ENCODE peak calls at places on chromosomes 5 and 9, in seven cellular contexts. R, A, E, W, S, L and J are unnamed samples.

GRCh38 chr9:93053781-93054331 is 4.6 kb upstream of the SUSD3 start:
- DNase-seq in E (no peak), L (no peak), W (no peak), A (no peak), R (no peak), S (no peak), J (no peak)

GRCh38 chr9:115004535-115004934 is 74.1 kb upstream of the TNFSF8 start:
- DNase-seq in E (peak), A (peak), L (no peak), S (no peak), W (no peak), R (no peak), J (no peak)

GRCh38 chr5:77133061-77133758 is 46.1 kb upstream of the ZBED3 start:
- DNase-seq in R (no peak), W (peak), A (peak), S (peak), L (peak), E (peak), J (peak)

GRCh38 chr9:134306583-134307222 is 19.6 kb upstream of the RXRA start:
- DNase-seq in L (no peak), R (no peak), A (no peak), W (no peak), S (no peak), E (no peak), J (no peak)

GRCh38 chr9:111843971-111844370 is 49.2 kb upstream of the SHOC1 start:
- DNase-seq in S (no peak), W (no peak), E (no peak), A (no peak), R (no peak), L (no peak), J (no peak)

GRCh38 chr5:36269479-36269878 is 27.8 kb upstream of the NADK2 start:
- DNase-seq in S (no peak), A (no peak), E (no peak), R (no peak), L (no peak), W (no peak), J (no peak)

GRCh38 chr9:75950983-75951382 is 60.5 kb downstream of the PCSK5 start:
- DNase-seq in E (no peak), A (no peak), S (no peak), W (no peak), L (peak), R (peak), J (no peak)

GRCh38 chr5:81639556-81639955 is 111.3 kb downstream of the SSBP2 start:
- DNase-seq in L (no peak), A (peak), E (no peak), R (no peak), W (no peak), S (no peak), J (no peak)

GRCh38 chr5:102856374-102856748 is 101.3 kb downstream of the PAM start:
- DNase-seq in R (no peak), S (no peak), A (peak), L (no peak), W (peak), E (peak), J (no peak)

GRCh38 chr9:92952861-92953620 is 5.7 kb downstream of the FGD3 start:
- DNase-seq in E (peak), R (no peak), W (no peak), A (peak), S (no peak), L (no peak), J (no peak)

GRCh38 chr5:132263548-132264261 is 6.2 kb downstream of the PDLIM4 start:
- DNase-seq in W (peak), R (peak), A (peak), S (peak), L (no peak), E (peak), J (no peak)

GRCh38 chr9:90921104-90921503 is 119.5 kb downstream of the SYK start:
- DNase-seq in L (peak), S (peak), E (no peak), R (no peak), A (no peak), W (no peak), J (peak)

GRCh38 chr5:170306381-170306790 is 8.8 kb upstream of the LCP2 start:
- DNase-seq in S (no peak), A (peak), R (no peak), E (peak), L (peak), W (peak), J (no peak)

GRCh38 chr5:76084496-76085285 is 1.5 kb downstream of the SV2C start:
- DNase-seq in E (no peak), W (no peak), A (peak), L (peak), R (no peak), S (no peak), J (no peak)

GRCh38 chr5:73417307-73418035 is 31.1 kb downstream of the FOXD1 start:
- DNase-seq in R (no peak), W (no peak), E (no peak), L (no peak), S (no peak), A (peak), J (no peak)

GRCh38 chr9:128162215-128163026 is 2.4 kb downstream of the BBLN start:
- DNase-seq in A (peak), W (no peak), R (no peak), L (no peak), S (no peak), E (peak), J (no peak)

GRCh38 chr5:160852049-160852448 is at the start of gene ATP10B:
- DNase-seq in A (no peak), E (no peak), L (no peak), R (no peak), W (no peak), S (no peak), J (no peak)

GRCh38 chr5:98209418-98209817 is 564.0 kb upstream of the RGMB start:
- DNase-seq in A (no peak), W (no peak), E (no peak), S (no peak), L (no peak), R (no peak), J (no peak)
- H3K4me3 ChIP-seq in A (no peak), W (no peak), E (no peak), S (no peak), L (no peak), R (no peak), J (no peak)

GRCh38 chr9:123359546-123359945 is 3.5 kb downstream of the CRB2 start:
- DNase-seq in A (no peak), S (no peak), R (no peak), E (no peak), L (no peak), W (no peak), J (peak)

GRCh38 chr9:123361731-123362560 is 5.9 kb downstream of the CRB2 start:
- DNase-seq in A (no peak), W (no peak), E (no peak), R (no peak), L (no peak), S (no peak), J (no peak)

GRCh38 chr9:123360161-123361085 is 4.4 kb downstream of the CRB2 start:
- DNase-seq in S (peak), R (peak), E (no peak), L (peak), A (no peak), W (peak), J (no peak)

GRCh38 chr9:123362856-123363255 is 6.9 kb downstream of the CRB2 start:
- DNase-seq in R (no peak), S (no peak), A (no peak), W (no peak), E (no peak), L (no peak), J (no peak)

GRCh38 chr9:123361086-123361730 is 5.2 kb downstream of the CRB2 start:
- DNase-seq in L (no peak), W (no peak), E (no peak), A (no peak), R (no peak), S (no peak), J (no peak)
- H3K4me3 ChIP-seq in L (no peak), W (no peak), E (no peak), A (no peak), R (no peak), S (no peak), J (no peak)

GRCh38 chr9:16813838-16814237 is 56.6 kb downstream of the BNC2 start:
- DNase-seq in L (no peak), S (no peak), E (no peak), W (peak), A (no peak), R (no peak), J (no peak)
- H3K4me3 ChIP-seq in L (no peak), S (no peak), E (no peak), W (no peak), A (no peak), R (no peak), J (no peak)

GRCh38 chr5:1109542-1110259 is 2.2 kb downstream of the SLC12A7 start:
- DNase-seq in R (no peak), E (no peak), L (no peak), S (no peak), W (no peak), A (no peak), J (no peak)
- H3K4me3 ChIP-seq in R (no peak), E (no peak), L (no peak), S (no peak), W (no peak), A (no peak), J (peak)

DNA sequence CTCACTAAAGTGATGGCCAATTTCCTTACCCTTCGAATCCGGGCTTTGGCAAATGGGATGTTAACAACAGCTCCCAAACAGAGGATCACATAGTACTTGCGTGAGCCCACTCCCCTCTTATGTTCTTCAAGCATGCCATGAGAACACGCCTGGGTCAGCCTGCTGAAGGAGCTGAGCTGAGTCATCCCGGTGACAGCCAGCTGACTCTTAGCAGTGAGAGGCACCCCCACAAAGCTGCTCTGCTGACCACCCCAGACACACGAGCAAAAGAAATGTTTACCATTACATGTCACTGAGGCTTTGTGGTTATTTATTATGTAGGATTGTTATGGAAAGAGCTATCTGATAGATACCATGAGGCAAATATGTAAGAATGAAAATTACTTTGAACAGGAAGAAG is 69.1 kb upstream of the LHFPL2 start:
- DNase-seq in S (no peak), W (peak), R (no peak), E (peak), L (peak), A (peak), J (no peak)
- H3K4me3 ChIP-seq in S (no peak), W (no peak), R (no peak), E (no peak), L (no peak), A (no peak), J (no peak)

DNA sequence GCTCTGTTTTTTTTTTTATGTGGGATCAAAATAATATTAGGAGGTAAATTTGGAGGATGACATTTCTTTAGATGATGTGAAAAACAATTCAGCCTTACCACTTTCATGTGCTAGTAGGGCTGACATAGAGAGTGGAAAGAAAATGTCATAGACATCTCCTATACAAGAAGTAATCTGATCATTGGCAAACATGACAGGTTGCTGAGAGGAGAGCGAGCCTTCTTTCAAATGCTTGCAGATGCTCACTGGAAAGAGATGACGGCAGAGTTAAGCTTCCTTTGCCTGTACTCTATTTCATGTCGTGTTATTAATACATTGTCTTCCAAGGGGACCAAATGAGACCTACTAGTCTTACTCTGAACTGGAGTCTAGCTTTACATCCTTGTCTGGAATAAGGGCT is 160.1 kb upstream of the DAP start:
- DNase-seq in S (no peak), W (no peak), R (no peak), E (no peak), L (no peak), A (no peak), J (no peak)
- H3K4me3 ChIP-seq in S (no peak), W (no peak), R (no peak), E (no peak), L (no peak), A (no peak), J (no peak)

GRCh38 chr5:39761199-39761580 is 336.4 kb upstream of the DAB2 start:
- DNase-seq in S (no peak), L (no peak), R (no peak), E (no peak), W (no peak), A (no peak), J (no peak)
- H3K4me3 ChIP-seq in S (no peak), L (no peak), R (no peak), E (no peak), W (no peak), A (peak), J (no peak)

GRCh38 chr5:123156577-123157296 is 67.7 kb downstream of the PRDM6 start:
- DNase-seq in L (peak), E (peak), R (no peak), S (no peak), A (peak), W (peak), J (no peak)

GRCh38 chr5:123163225-123163876 is 74.3 kb downstream of the PRDM6 start:
- DNase-seq in W (no peak), E (no peak), A (no peak), S (no peak), R (no peak), L (no peak), J (no peak)

GRCh38 chr5:123154857-123155467 is 65.9 kb downstream of the PRDM6 start:
- DNase-seq in S (no peak), L (no peak), R (no peak), A (no peak), W (no peak), E (no peak), J (no peak)

GRCh38 chr5:123155511-123155923 is 66.5 kb downstream of the PRDM6 start:
- DNase-seq in R (no peak), L (no peak), S (no peak), A (no peak), E (no peak), W (peak), J (peak)

GRCh38 chr5:123157797-123158528 is 68.9 kb downstream of the PRDM6 start:
- DNase-seq in R (no peak), L (peak), W (peak), S (no peak), E (peak), A (peak), J (no peak)
- H3K4me3 ChIP-seq in R (no peak), L (no peak), W (peak), S (no peak), E (no peak), A (peak), J (no peak)